ENCODE peak calls at places on chromosome 11, in nine cellular contexts. J, U, P, D, M, S, G, N and V are unnamed samples.

GRCh38 chr11:113673566-113674396 is 32.3 kb downstream of the TMPRSS5 start:
- DNase-seq in S (no peak), P (no peak), G (no peak), M (no peak), N (no peak), U (no peak), D (no peak), J (peak; percentile 29), V (no peak)

GRCh38 chr11:104764718-104765045 is 133.6 kb downstream of the CASP12 start:
- DNase-seq in J (no peak), S (no peak), N (no peak), M (no peak), D (no peak), U (no peak), G (no peak), P (no peak), V (no peak)

GRCh38 chr11:67615455-67616430 is 9.0 kb downstream of the NDUFV1 start:
- DNase-seq in S (peak; percentile 91), U (no peak), J (peak; percentile 54), P (peak; percentile 24), G (no peak), D (peak; percentile 16), M (peak; percentile 74), N (no peak), V (peak; percentile 62)

GRCh38 chr11:106989056-106989455 is 29.2 kb downstream of the GUCY1A2 start:
- DNase-seq in P (no peak), D (no peak), N (no peak), J (no peak), M (no peak), S (no peak), U (no peak), G (no peak), V (no peak)

GRCh38 chr11:27696961-27697360 is 3.3 kb downstream of the BDNF start:
- DNase-seq in G (no peak), P (no peak), S (no peak), N (no peak), U (no peak), J (no peak), M (no peak), D (no peak), V (no peak)

GRCh38 chr11:66183581-66184048 is 84.8 kb upstream of the RAB1B start:
- DNase-seq in J (peak; percentile 9), P (no peak), U (no peak), S (no peak), D (no peak), G (no peak), M (no peak), N (no peak), V (no peak)

GRCh38 chr11:4804280-4804679 is at the start of gene OR52R1:
- DNase-seq in U (no peak), N (no peak), S (no peak), M (no peak), G (no peak), J (no peak), P (no peak), D (no peak), V (no peak)

GRCh38 chr11:72411623-72412532 is 22.5 kb downstream of the CLPB start:
- DNase-seq in U (no peak), D (no peak), P (peak; percentile 44), S (no peak), N (no peak), G (peak; percentile 91), M (no peak), J (peak; percentile 81), V (no peak)

GRCh38 chr11:60972182-60973030 is 926 bp downstream of the CD6 start:
- DNase-seq in N (no peak), S (no peak), G (no peak), D (no peak), J (no peak), M (no peak), U (no peak), P (no peak), V (no peak)

GRCh38 chr11:107859459-107860239 is 1.1 kb upstream of the SLC35F2 start:
- DNase-seq in N (no peak), G (no peak), M (peak; percentile 62), U (no peak), J (peak; percentile 63), D (no peak), P (peak; percentile 35), S (peak; percentile 40), V (peak; percentile 53)